ENCODE peak calls at places on chromosome 3, in seven cellular contexts. X is adrenal gland; O is ovary; Y is CD4-positive, CD25-positive, alpha-beta regulatory T cell; V is HFF-Myc; L is cardiac fibroblast; Q is PC-3. W is an unnamed sample.

GRCh38 chr3:102083971-102084370 is 234.7 kb downstream of the NFKBIZ start:
- DNase-seq in X (no peak), Y (no peak), Q (no peak), V (no peak), L (peak; percentile 55), O (no peak), W (peak; percentile 56)

GRCh38 chr3:160756907-160757623 is 1.0 kb downstream of the PPM1L start:
- DNase-seq in Y (no peak), V (no peak), Q (no peak), O (peak; percentile 7), L (no peak), X (peak; percentile 25), W (no peak)

GRCh38 chr3:161818106-161818505 is 321.5 kb downstream of the OTOL1 start:
- DNase-seq in O (no peak), L (no peak), Y (no peak), Q (no peak), V (no peak), X (no peak), W (no peak)

GRCh38 chr3:48548731-48549705 is 7.6 kb downstream of the PFKFB4 start:
- DNase-seq in Q (peak; percentile 90), X (peak; percentile 88), O (peak; percentile 75), L (peak; percentile 78), V (peak; percentile 59), Y (peak; percentile 78), W (peak; percentile 86)

GRCh38 chr3:54634122-54634469 is 293.8 kb downstream of the LRTM1 start:
- DNase-seq in Y (no peak), O (no peak), L (no peak), Q (no peak), V (no peak), X (no peak), W (no peak)

GRCh38 chr3:48436855-48437254 is 3.1 kb downstream of the CCDC51 start:
- DNase-seq in V (no peak), O (no peak), L (no peak), X (no peak), Q (no peak), Y (no peak), W (no peak)

GRCh38 chr3:112463250-112463649 is 36.0 kb downstream of the BTLA start:
- DNase-seq in L (no peak), O (no peak), Q (no peak), X (no peak), V (no peak), Y (peak; percentile 52), W (no peak)

GRCh38 chr3:149608987-149609386 is 48.8 kb downstream of the WWTR1 start:
- DNase-seq in Y (no peak), L (no peak), Q (no peak), V (no peak), O (no peak), X (no peak), W (no peak)

GRCh38 chr3:183927059-183927458 is 42.4 kb upstream of the PARL start:
- DNase-seq in O (no peak), L (no peak), Y (no peak), X (no peak), Q (no peak), V (no peak), W (no peak)

GRCh38 chr3:51538459-51539290 is at the start of gene RAD54L2:
- DNase-seq in Q (peak; percentile 89), Y (peak; percentile 86), V (peak; percentile 35), O (peak; percentile 66), L (peak; percentile 85), X (peak; percentile 84), W (peak; percentile 92)

GRCh38 chr3:158792709-158793108 is 9.1 kb upstream of the MFSD1 start:
- DNase-seq in L (peak; percentile 94), X (no peak), Q (peak; percentile 78), Y (no peak), V (no peak), O (no peak), W (no peak)

GRCh38 chr3:28376424-28376823 is 27.8 kb upstream of the AZI2 start:
- DNase-seq in V (no peak), Y (no peak), X (no peak), Q (no peak), O (no peak), L (peak; percentile 94), W (no peak)

GRCh38 chr3:173622156-173622555 is 224.6 kb downstream of the NLGN1 start:
- DNase-seq in X (no peak), L (no peak), O (no peak), Q (no peak), Y (no peak), V (peak; percentile 47), W (no peak)

GRCh38 chr3:10470666-10471336 is 34.6 kb downstream of the ATP2B2 start:
- DNase-seq in L (no peak), Y (no peak), O (no peak), Q (no peak), X (no peak), V (no peak), W (peak; percentile 54)

GRCh38 chr3:46579756-46580286 is 13.7 kb upstream of the LRRC2 start:
- DNase-seq in O (no peak), V (no peak), Q (no peak), Y (no peak), L (no peak), X (no peak), W (no peak)
- H3K4me3 ChIP-seq in O (no peak overlapping the region), V (no peak overlapping the region), Q (no peak overlapping the region), Y (no peak overlapping the region), L (no peak overlapping the region), X (no peak overlapping the region), W (no peak overlapping the region)

DNA sequence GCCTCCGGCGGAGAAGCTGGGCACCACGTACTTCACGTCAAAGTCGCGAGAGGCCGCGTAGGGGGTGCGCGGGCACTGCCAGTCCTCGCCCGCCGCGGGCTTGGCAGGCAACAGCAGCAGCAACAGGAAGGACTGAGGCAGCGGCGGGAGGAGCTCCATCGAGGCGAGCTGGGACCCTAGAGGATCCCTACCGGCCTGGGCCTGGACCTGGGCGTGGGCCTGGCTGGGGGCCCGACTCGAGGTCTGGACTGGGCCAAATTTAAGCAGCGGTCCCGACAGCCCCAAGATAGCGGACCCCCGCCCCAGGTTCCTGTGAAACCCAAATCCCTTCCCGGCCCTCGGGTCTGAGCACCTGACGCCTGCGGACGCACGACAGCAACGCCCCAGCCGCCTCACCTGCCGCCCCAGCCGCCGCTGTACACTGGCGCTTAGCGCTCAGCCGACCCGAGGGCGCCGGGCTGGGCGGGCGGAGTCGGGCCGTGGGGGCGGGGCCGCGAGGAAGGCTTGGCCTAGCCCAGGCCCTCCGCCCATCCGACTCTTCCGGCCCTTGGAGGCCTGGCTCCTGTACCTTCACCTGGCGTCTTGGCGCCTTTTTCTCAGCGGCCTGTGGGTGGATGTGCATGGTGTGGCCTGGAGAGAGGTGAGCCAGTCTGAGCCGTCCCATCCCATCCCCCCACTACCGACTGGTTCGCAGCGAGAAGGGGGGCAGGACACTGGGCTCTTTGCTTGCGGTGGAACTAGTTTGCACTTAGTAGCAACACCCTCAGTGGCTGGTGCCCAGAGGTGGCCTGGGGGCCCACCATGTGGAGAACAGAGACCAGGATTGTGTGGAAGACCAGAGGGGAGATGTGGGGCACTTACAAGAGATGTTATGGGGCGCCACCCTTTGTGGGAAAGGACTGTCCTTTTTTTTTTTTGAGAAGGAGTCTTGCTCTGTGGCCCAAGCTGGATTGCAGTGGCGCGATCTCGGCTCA is at the start of gene MST1R:
- DNase-seq in X (peak; percentile 26), L (peak; percentile 11), Q (peak; percentile 98), Y (peak; percentile 91), O (peak; percentile 64), V (no peak), W (peak; percentile 54)
- H3K4me3 ChIP-seq in X (no peak within 1 kb of the TSS), L (no peak within 1 kb of the TSS), Q (peak within 1 kb of the TSS; percentile 74), Y (peak within 1 kb of the TSS; percentile 44), O (peak within 1 kb of the TSS; percentile 13), V (no peak within 1 kb of the TSS), W (no peak within 1 kb of the TSS)

DNA sequence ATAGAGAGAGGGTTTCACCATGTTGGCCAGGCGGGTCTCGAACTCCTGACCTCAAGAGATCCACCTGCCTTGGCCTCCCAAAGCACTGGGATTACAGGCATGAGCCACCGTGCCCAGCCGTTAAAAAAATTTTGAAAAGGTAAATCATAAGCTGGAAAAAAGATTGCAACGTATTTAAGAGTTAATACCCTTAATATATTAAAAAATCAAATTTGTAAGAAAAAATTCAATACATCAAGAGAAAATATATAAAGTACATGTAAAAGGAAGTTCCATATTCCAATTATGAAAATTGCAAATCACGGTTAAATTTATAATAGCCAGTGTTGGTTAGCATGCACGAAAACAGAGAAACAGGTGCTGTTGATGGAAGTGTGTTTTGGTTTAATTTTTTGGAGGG is 2.3 kb upstream of the SACM1L start:
- DNase-seq in V (no peak), Y (no peak), X (no peak), L (no peak), Q (no peak), O (no peak), W (no peak)
- H3K4me3 ChIP-seq in V (no peak overlapping the region), Y (no peak overlapping the region), X (no peak overlapping the region), L (no peak overlapping the region), Q (no peak overlapping the region), O (no peak overlapping the region), W (no peak overlapping the region)

GRCh38 chr3:46987485-46988401 is 8.3 kb downstream of the NBEAL2 start:
- DNase-seq in X (no peak), Y (peak; percentile 97), Q (no peak), O (no peak), L (peak; percentile 22), V (no peak), W (no peak)
- H3K4me3 ChIP-seq in X (no peak overlapping the region), Y (peak overlapping the region; percentile 61), Q (no peak overlapping the region), O (no peak overlapping the region), L (no peak overlapping the region), V (no peak overlapping the region), W (no peak overlapping the region)

GRCh38 chr3:79016587-79017380 is 751.0 kb downstream of the ROBO1 start:
- DNase-seq in V (no peak), O (no peak), Y (no peak), X (no peak), L (peak; percentile 35), Q (peak; percentile 66), W (no peak)
- H3K4me3 ChIP-seq in V (peak overlapping the region; percentile 94), O (peak overlapping the region; percentile 89), Y (no peak overlapping the region), X (no peak overlapping the region), L (peak overlapping the region; percentile 84), Q (peak overlapping the region; percentile 86), W (peak overlapping the region; percentile 83)

DNA sequence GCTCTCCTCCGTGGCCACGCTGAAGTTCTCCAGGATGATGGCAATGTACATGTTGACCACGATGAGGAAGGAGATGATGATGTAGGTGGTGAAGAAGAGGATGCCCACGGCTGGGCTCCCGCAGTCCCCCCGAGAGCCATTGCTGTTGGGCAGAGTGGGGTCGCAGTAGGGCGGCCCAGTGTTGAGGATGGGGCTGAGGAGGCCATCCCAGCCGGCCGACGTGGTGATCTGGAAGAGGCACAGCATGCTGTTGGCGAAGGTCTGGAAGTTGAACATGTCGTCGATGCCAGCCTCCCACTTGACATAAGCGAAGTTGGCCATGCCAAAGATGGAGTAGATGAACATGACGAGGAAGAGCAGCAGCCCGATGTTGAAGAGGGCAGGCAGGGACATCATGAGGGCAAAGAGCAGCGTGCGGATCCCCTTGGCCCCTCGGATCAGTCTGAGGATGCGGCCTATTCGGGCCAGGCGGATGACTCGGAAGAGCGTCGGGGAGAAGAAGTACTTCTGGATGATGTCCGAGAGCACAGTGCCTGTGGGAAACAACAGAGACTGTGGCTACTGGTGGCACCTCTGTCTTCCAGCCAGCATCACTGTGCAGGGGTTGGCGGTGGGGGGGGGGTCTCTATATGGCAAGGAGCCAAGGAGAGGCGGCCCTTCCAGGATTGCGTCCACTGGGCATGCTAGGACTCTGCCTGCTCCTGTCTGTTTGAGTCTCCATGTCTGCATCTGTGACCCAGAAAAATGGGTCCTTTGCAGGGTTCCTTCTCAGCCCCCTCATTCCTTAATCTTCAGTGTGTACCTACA is 55.1 kb downstream of the EXOG start:
- DNase-seq in Y (no peak), X (no peak), Q (no peak), O (no peak), L (no peak), V (no peak), W (no peak)
- H3K4me3 ChIP-seq in Y (no peak overlapping the region), X (no peak overlapping the region), Q (no peak overlapping the region), O (no peak overlapping the region), L (no peak overlapping the region), V (no peak overlapping the region), W (no peak overlapping the region)

GRCh38 chr3:129305592-129306091 is 27.0 kb downstream of the HMCES start:
- DNase-seq in Y (no peak), X (peak; percentile 93), O (peak; percentile 91), L (peak; percentile 94), Q (no peak), V (peak; percentile 88), W (peak; percentile 95)
- H3K4me3 ChIP-seq in Y (no peak overlapping the region), X (no peak overlapping the region), O (peak overlapping the region; percentile 9), L (peak overlapping the region; percentile 2), Q (no peak overlapping the region), V (no peak overlapping the region), W (peak overlapping the region; percentile 4)

W was measured in cardiac muscle cell.